ENCODE peak calls at places on chromosome 9, in eight cellular contexts. O is HTR-8/SVneo; R is SW 1271; S is adrenal gland; J is neuronal stem cell; X is stimulated activated CD4-positive, alpha-beta T cell treated with anti-CD3 and anti-CD28 coated beads, Interleukin-2, amount 100 ng/mL, for 48 hours; W is substantia nigra; Y is effector memory CD4-positive, alpha-beta T cell. A is an unnamed sample.
A peak's percentile ranks its signal among the peaks of the same experiment; 100 is the strongest.

GRCh38 chr9:72560086-72560485 is 38.7 kb downstream of the TMC1 start:
- DNase-seq in R (no peak), J (no peak), O (no peak), S (no peak), X (no peak), W (no peak), Y (no peak), A (no peak)

GRCh38 chr9:15157371-15157770 is 149.6 kb downstream of the TTC39B start:
- DNase-seq in Y (no peak), R (no peak), J (no peak), W (no peak), S (no peak), X (no peak), O (no peak), A (peak; percentile 35)

GRCh38 chr9:76729980-76730737 is 34.1 kb upstream of the PCA3 start:
- DNase-seq in Y (no peak), W (no peak), J (no peak), X (no peak), S (no peak), R (no peak), O (no peak), A (no peak)

GRCh38 chr9:71769175-71770165 is 1.2 kb upstream of the CEMIP2 start:
- DNase-seq in W (peak; percentile 32), S (peak; percentile 94), X (peak; percentile 46), J (no peak), Y (peak; percentile 71), R (peak; percentile 50), O (peak; percentile 41), A (peak; percentile 77)

GRCh38 chr9:105309531-105309931 is 65.1 kb downstream of the SLC44A1 start:
- DNase-seq in Y (no peak), X (no peak), O (no peak), J (no peak), S (no peak), R (no peak), W (peak; percentile 31), A (peak; percentile 32)

GRCh38 chr9:116274293-116274692 is 120.7 kb downstream of the PAPPA start:
- DNase-seq in J (no peak), X (no peak), Y (no peak), R (no peak), W (no peak), O (no peak), S (no peak), A (no peak)

GRCh38 chr9:134662143-134662876 is 20.7 kb downstream of the COL5A1 start:
- DNase-seq in S (no peak), O (peak; percentile 76), Y (no peak), R (no peak), J (no peak), W (no peak), X (no peak), A (peak; percentile 94)

GRCh38 chr9:136881691-136882108 is 4.6 kb upstream of the TRAF2 start:
- DNase-seq in O (no peak), J (no peak), Y (no peak), W (no peak), X (peak; percentile 52), S (no peak), R (no peak), A (peak; percentile 56)

GRCh38 chr9:86946712-86947145 is 577 bp downstream of the GAS1 start:
- DNase-seq in O (peak; percentile 3), J (no peak), S (peak; percentile 62), X (no peak), R (peak; percentile 56), W (peak; percentile 54), Y (peak; percentile 16), A (no peak)